ENCODE peak calls at places on chromosomes 4 and X, in four cellular contexts. J is Calu3, T is cardiac muscle cell, K is HL-60. R is an unnamed sample.

GRCh38 chr4:109298279-109299010 is 4.0 kb downstream of the COL25A1 start:
- DNase-seq in J (peak), T (peak), K (no peak), R (peak)

GRCh38 chr4:117154251-117154650 is 68.9 kb upstream of the TRAM1L1 start:
- DNase-seq in J (no peak), T (no peak), K (no peak), R (no peak)

GRCh38 chr4:84420608-84421007 is 78.5 kb downstream of the NKX6-1 start:
- DNase-seq in J (no peak), T (no peak), K (no peak), R (no peak)

GRCh38 chrX:13876652-13877051 is 59.8 kb upstream of the GPM6B start:
- DNase-seq in J (no peak), T (no peak), K (no peak), R (no peak)

GRCh38 chr4:45172636-45173035 is 446.3 kb upstream of the GNPDA2 start:
- DNase-seq in J (no peak), T (no peak), K (no peak), R (no peak)

GRCh38 chr4:153962311-153963039 is 173.6 kb upstream of the SFRP2 start:
- DNase-seq in J (no peak), T (no peak), K (no peak), R (no peak)

GRCh38 chrX:138858946-138859345 is 147.4 kb upstream of the FGF13 start:
- DNase-seq in J (no peak), T (no peak), K (no peak), R (no peak)

GRCh38 chr4:149077142-149077541 is 634.9 kb upstream of the NR3C2 start:
- DNase-seq in J (no peak), T (no peak), K (no peak), R (no peak)

GRCh38 chr4:139841464-139842195 is 176.0 kb downstream of the MGST2 start:
- DNase-seq in J (peak), T (peak), K (no peak), R (no peak)

GRCh38 chrX:97844943-97845342 is 961.2 kb downstream of the RPA4 start:
- DNase-seq in J (no peak), T (no peak), K (no peak), R (no peak)

GRCh38 chr4:113112341-113112978 is 63.0 kb downstream of the ANK2 start:
- DNase-seq in J (no peak), T (no peak), K (no peak), R (no peak)
- TF ChIP-seq CTCF in J (no peak), T (no peak), K (no peak), R (no peak)

GRCh38 chr4:67333663-67334062 is 211.6 kb downstream of the CENPC start:
- DNase-seq in J (no peak), T (no peak), K (no peak), R (no peak)

GRCh38 chr4:67327245-67327860 is 217.9 kb downstream of the CENPC start:
- DNase-seq in J (peak), T (peak), K (peak), R (peak)

GRCh38 chr4:67332627-67333026 is 212.7 kb downstream of the CENPC start:
- DNase-seq in J (peak), T (no peak), K (no peak), R (peak)
- TF ChIP-seq CTCF in J (peak), T (peak), K (peak), R (peak)

DNA sequence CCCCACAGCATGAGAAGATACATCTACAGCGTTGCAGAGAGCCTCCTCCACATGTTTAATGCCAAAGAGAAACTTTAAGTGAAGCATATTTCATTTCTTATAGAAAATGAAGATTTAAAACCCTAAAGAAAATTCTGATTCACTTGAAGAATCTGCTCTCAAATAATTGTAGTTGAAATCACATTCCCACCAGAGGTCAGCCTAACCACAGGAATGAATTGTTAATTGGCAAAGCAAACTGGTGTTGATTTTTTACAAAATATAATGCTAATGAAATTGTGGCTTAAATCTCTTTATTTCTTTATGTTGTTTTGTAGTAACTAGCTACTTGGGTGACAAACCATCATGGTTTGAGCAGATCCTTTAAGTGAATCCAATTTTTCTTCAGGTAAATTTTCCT is 31.1 kb upstream of the WDR17 start:
- DNase-seq in J (peak), T (peak), K (no peak), R (peak)
- TF ChIP-seq CTCF in J (no peak), T (no peak), K (no peak), R (no peak)

GRCh38 chr4:20428410-20429160 is 176.9 kb downstream of the SLIT2 start:
- DNase-seq in J (no peak), T (peak), K (no peak), R (no peak)
- TF ChIP-seq CTCF in J (no peak), T (peak), K (no peak), R (no peak)

GRCh38 chr4:125315571-125316390 is 1.0 kb downstream of the FAT4 start:
- DNase-seq in J (peak), T (peak), K (no peak), R (peak)

GRCh38 chr4:125313989-125314602 is 659 bp upstream of the FAT4 start:
- DNase-seq in J (no peak), T (peak), K (no peak), R (peak)

GRCh38 chr4:125316391-125316780 is 1.6 kb downstream of the FAT4 start:
- DNase-seq in J (peak), T (peak), K (no peak), R (peak)

GRCh38 chr4:125313497-125313896 is 1.3 kb upstream of the FAT4 start:
- DNase-seq in J (peak), T (peak), K (peak), R (peak)

GRCh38 chr4:125314676-125315570 is at the start of gene FAT4:
- DNase-seq in J (peak), T (peak), K (peak), R (peak)
- TF ChIP-seq CTCF in J (no peak), T (peak), K (no peak), R (no peak)

GRCh38 chr4:82792912-82793649 is 5.5 kb downstream of the SCD5 start:
- DNase-seq in J (no peak), T (no peak), K (no peak), R (no peak)
- TF ChIP-seq CTCF in J (no peak), T (no peak), K (no peak), R (no peak)

GRCh38 chrX:106898462-106898861 is 4.7 kb downstream of the RIPPLY1 start:
- DNase-seq in J (peak), T (peak), K (peak), R (peak)
- TF ChIP-seq CTCF in J (peak), T (peak), K (no peak), R (peak)

GRCh38 chr4:2537011-2537830 is 774 bp downstream of the FAM193A start:
- DNase-seq in J (peak), T (peak), K (peak), R (peak)

GRCh38 chr4:2536193-2537010 is at the start of gene FAM193A:
- DNase-seq in J (peak), T (peak), K (peak), R (peak)

GRCh38 chr4:2534904-2535385 is 1.5 kb upstream of the FAM193A start:
- DNase-seq in J (no peak), T (no peak), K (no peak), R (no peak)

DNA sequence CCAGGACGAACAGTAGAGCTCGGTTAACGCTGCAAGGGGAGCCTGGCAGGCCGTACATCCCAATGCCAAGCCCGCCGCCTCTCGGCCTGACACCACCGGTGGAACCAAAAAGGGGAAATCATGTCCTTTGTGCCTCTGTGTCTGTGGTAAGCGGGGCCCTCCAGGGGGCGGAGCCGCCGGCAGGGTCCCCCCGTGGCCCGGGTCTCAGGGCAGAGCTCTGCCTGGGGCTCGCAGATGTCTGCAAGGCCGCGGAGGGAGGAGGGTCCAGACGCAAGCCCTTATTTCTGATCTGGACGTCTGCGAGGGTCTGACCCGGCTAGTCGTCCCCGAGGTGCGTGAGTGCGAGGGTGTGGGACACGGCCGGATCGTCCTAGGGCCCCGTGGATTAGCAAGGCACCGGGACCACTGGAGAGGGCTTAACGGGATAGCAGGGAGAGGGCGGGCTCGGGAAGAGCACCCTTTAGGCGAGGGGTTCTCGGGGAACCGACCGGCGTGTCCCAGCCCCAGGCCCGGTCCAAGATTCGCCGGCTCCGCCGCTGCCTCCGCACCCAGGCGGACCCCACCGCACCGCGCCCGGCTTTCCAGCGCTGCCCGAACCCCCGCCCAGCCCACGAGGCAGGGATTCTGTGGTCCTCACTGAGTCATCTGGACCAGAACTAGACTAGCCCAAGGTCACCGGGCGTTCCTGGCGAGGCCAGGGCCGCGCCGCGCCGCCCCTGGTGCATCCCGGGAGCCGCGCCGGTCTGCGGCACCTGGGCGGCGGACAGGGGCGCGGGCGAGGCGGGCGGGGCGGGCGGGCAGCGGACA is 858 bp upstream of the FAM193A start:
- DNase-seq in J (peak), T (peak), K (peak), R (peak)
- TF ChIP-seq CTCF in J (no peak), T (peak), K (peak), R (no peak)

DNA sequence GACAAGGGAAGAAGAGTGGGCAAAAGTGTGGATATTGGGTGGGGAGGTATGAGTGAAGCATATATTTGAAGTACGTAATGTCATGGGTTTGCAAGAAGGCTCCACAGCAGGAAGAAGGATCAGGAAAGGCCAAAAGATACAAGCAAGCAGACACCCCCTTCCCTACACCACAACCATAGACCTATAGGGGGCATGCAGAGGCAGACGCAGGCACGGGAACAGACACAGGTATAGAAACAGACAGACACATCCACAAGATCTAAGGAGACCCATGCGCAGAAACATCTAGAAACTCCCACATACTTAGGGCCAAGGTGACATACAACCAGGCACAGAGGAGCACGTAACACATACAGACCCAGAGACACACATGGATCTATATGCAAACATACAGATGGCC is 14.3 kb downstream of the FGD1 start:
- DNase-seq in J (no peak), T (no peak), K (no peak), R (peak)
- TF ChIP-seq CTCF in J (no peak), T (peak), K (no peak), R (no peak)

R was measured in endothelial cell.